ENCODE peak calls at places on chromosomes 2 and 18, in four cellular contexts. One of them, this sample, is unnamed.

GRCh38 chr2:31078579-31079105 is 59.6 kb downstream of the GALNT14 start:
- DNase-seq in heart left ventricle: no peak
- DNase-seq in GM12865: no peak
- DNase-seq in right cardiac atrium: no peak
- DNase-seq in this sample: no peak

GRCh38 chr18:36828157-36828629 is 609 bp downstream of the TPGS2 start:
- DNase-seq in heart left ventricle: no peak
- DNase-seq in right cardiac atrium: peak; percentile 23
- DNase-seq in GM12865: no peak
- DNase-seq in this sample: no peak

GRCh38 chr2:203759692-203760365 is 53.4 kb downstream of the CD28 start:
- DNase-seq in heart left ventricle: no peak
- DNase-seq in GM12865: no peak
- DNase-seq in right cardiac atrium: no peak
- DNase-seq in this sample: no peak

GRCh38 chr2:55500025-55500424 is 19.5 kb upstream of the CFAP36 start:
- DNase-seq in right cardiac atrium: no peak
- DNase-seq in GM12865: no peak
- DNase-seq in heart left ventricle: no peak
- DNase-seq in this sample: no peak

GRCh38 chr18:45722899-45723298 is 1.1 kb upstream of the SLC14A1 start:
- DNase-seq in right cardiac atrium: peak; percentile 68
- DNase-seq in GM12865: peak; percentile 78
- DNase-seq in heart left ventricle: peak; percentile 75
- DNase-seq in this sample: peak; percentile 92

GRCh38 chr2:182540236-182540635 is 113.4 kb upstream of the PDE1A start:
- DNase-seq in heart left ventricle: no peak
- DNase-seq in right cardiac atrium: no peak
- DNase-seq in GM12865: no peak
- DNase-seq in this sample: no peak

GRCh38 chr2:54065411-54065810 is 50.0 kb upstream of the ACYP2 start:
- DNase-seq in right cardiac atrium: no peak
- DNase-seq in heart left ventricle: no peak
- DNase-seq in GM12865: no peak
- DNase-seq in this sample: no peak

GRCh38 chr2:54599326-54599710 is 124.1 kb upstream of the EML6 start:
- DNase-seq in heart left ventricle: no peak
- DNase-seq in GM12865: no peak
- DNase-seq in right cardiac atrium: no peak
- DNase-seq in this sample: no peak

GRCh38 chr18:49175476-49175875 is 224.7 kb upstream of the SMAD7 start:
- DNase-seq in GM12865: no peak
- DNase-seq in right cardiac atrium: no peak
- DNase-seq in heart left ventricle: no peak
- DNase-seq in this sample: no peak

GRCh38 chr2:63078852-63079606 is 28.4 kb downstream of the OTX1 start:
- DNase-seq in heart left ventricle: no peak
- DNase-seq in GM12865: peak; percentile 63
- DNase-seq in right cardiac atrium: no peak
- DNase-seq in this sample: no peak

GRCh38 chr2:165114345-165114943 is 89.4 kb downstream of the SCN3A start:
- DNase-seq in heart left ventricle: no peak
- DNase-seq in right cardiac atrium: no peak
- DNase-seq in GM12865: no peak
- DNase-seq in this sample: no peak

GRCh38 chr18:43634994-43635393 is 357.7 kb upstream of the SYT4 start:
- DNase-seq in right cardiac atrium: no peak
- DNase-seq in GM12865: no peak
- DNase-seq in heart left ventricle: no peak
- DNase-seq in this sample: no peak

GRCh38 chr2:173355132-173355865 is 627 bp downstream of the CDCA7 start:
- DNase-seq in right cardiac atrium: peak; percentile 44
- DNase-seq in heart left ventricle: peak; percentile 11
- DNase-seq in GM12865: peak; percentile 81
- DNase-seq in this sample: peak; percentile 86

GRCh38 chr2:241817126-241817820 is 8.3 kb downstream of the NEU4 start:
- DNase-seq in heart left ventricle: peak; percentile 25
- DNase-seq in GM12865: no peak
- DNase-seq in right cardiac atrium: peak; percentile 15
- DNase-seq in this sample: no peak

GRCh38 chr2:113828086-113828742 is 61.7 kb upstream of the ACTR3 start:
- DNase-seq in GM12865: no peak
- DNase-seq in right cardiac atrium: no peak
- DNase-seq in heart left ventricle: no peak
- DNase-seq in this sample: no peak

GRCh38 chr2:200509227-200509607 is 651 bp downstream of the KCTD18 start:
- DNase-seq in heart left ventricle: peak; percentile 15
- DNase-seq in right cardiac atrium: no peak
- DNase-seq in GM12865: peak; percentile 12
- DNase-seq in this sample: no peak

GRCh38 chr2:62297642-62298010 is 101.7 kb downstream of the B3GNT2 start:
- DNase-seq in GM12865: peak; percentile 30
- DNase-seq in heart left ventricle: no peak
- DNase-seq in right cardiac atrium: no peak
- DNase-seq in this sample: no peak

GRCh38 chr2:85034158-85034557 is 63.2 kb downstream of the KCMF1 start:
- DNase-seq in right cardiac atrium: no peak
- DNase-seq in GM12865: no peak
- DNase-seq in heart left ventricle: no peak
- DNase-seq in this sample: no peak

GRCh38 chr2:31318360-31319336 is 84.7 kb downstream of the EHD3 start:
- DNase-seq in GM12865: peak; percentile 45
- DNase-seq in right cardiac atrium: no peak
- DNase-seq in heart left ventricle: peak; percentile 28
- DNase-seq in this sample: peak; percentile 79

GRCh38 chr2:46010925-46011490 is 286.2 kb upstream of the EPAS1 start:
- DNase-seq in GM12865: peak; percentile 38
- DNase-seq in right cardiac atrium: no peak
- DNase-seq in heart left ventricle: no peak
- DNase-seq in this sample: no peak

GRCh38 chr18:73848656-73849055 is 299.0 kb downstream of the FBXO15 start:
- DNase-seq in heart left ventricle: no peak
- DNase-seq in GM12865: no peak
- DNase-seq in right cardiac atrium: no peak
- DNase-seq in this sample: no peak

GRCh38 chr2:27572998-27573429 is 9.8 kb upstream of the ZNF512 start:
- DNase-seq in right cardiac atrium: no peak
- DNase-seq in heart left ventricle: no peak
- DNase-seq in GM12865: no peak
- DNase-seq in this sample: no peak

GRCh38 chr2:65228249-65228750 is 669 bp downstream of the ACTR2 start:
- DNase-seq in GM12865: peak; percentile 85
- DNase-seq in heart left ventricle: no peak
- DNase-seq in right cardiac atrium: no peak
- DNase-seq in this sample: no peak

GRCh38 chr2:120735750-120736170 is at the start of gene GLI2:
- DNase-seq in GM12865: peak; percentile 41
- DNase-seq in right cardiac atrium: peak; percentile 81
- DNase-seq in heart left ventricle: peak; percentile 63
- DNase-seq in this sample: peak; percentile 81

GRCh38 chr2:215868886-215869285 is 144.5 kb downstream of the MREG start:
- DNase-seq in heart left ventricle: no peak
- DNase-seq in right cardiac atrium: no peak
- DNase-seq in GM12865: no peak
- DNase-seq in this sample: no peak

GRCh38 chr2:228689049-228689448 is 507.6 kb upstream of the SPHKAP start:
- DNase-seq in GM12865: no peak
- DNase-seq in right cardiac atrium: no peak
- DNase-seq in heart left ventricle: no peak
- DNase-seq in this sample: no peak

GRCh38 chr2:69089244-69089643 is 76.3 kb downstream of the ANTXR1 start:
- DNase-seq in heart left ventricle: no peak
- DNase-seq in GM12865: no peak
- DNase-seq in right cardiac atrium: no peak
- DNase-seq in this sample: no peak

GRCh38 chr2:131062066-131062465 is 31.2 kb downstream of the FAM168B start:
- DNase-seq in right cardiac atrium: no peak
- DNase-seq in heart left ventricle: no peak
- DNase-seq in GM12865: no peak
- DNase-seq in this sample: no peak

GRCh38 chr2:48727560-48727959 is 28.0 kb downstream of the LHCGR start:
- DNase-seq in heart left ventricle: no peak
- DNase-seq in right cardiac atrium: no peak
- DNase-seq in GM12865: no peak
- DNase-seq in this sample: no peak

GRCh38 chr2:198054299-198054698 is 249.9 kb downstream of the PLCL1 start:
- DNase-seq in GM12865: peak; percentile 72
- DNase-seq in right cardiac atrium: peak; percentile 14
- DNase-seq in heart left ventricle: peak; percentile 25
- DNase-seq in this sample: no peak

GRCh38 chr2:4827836-4828235 is 864.3 kb upstream of the SOX11 start:
- DNase-seq in right cardiac atrium: no peak
- DNase-seq in heart left ventricle: no peak
- DNase-seq in GM12865: no peak
- DNase-seq in this sample: no peak

GRCh38 chr2:153478289-153479261 is at the start of gene RPRM:
- DNase-seq in GM12865: peak; percentile 69
- DNase-seq in heart left ventricle: peak; percentile 56
- DNase-seq in right cardiac atrium: peak; percentile 72
- DNase-seq in this sample: peak; percentile 90

GRCh38 chr2:58971511-58971910 is 730.4 kb upstream of the FANCL start:
- DNase-seq in GM12865: no peak
- DNase-seq in right cardiac atrium: no peak
- DNase-seq in heart left ventricle: no peak
- DNase-seq in this sample: no peak

GRCh38 chr2:58974426-58974825 is 733.3 kb upstream of the FANCL start:
- DNase-seq in GM12865: no peak
- DNase-seq in right cardiac atrium: no peak
- DNase-seq in heart left ventricle: no peak
- DNase-seq in this sample: no peak

GRCh38 chr2:58972737-58973136 is 731.6 kb upstream of the FANCL start:
- DNase-seq in GM12865: no peak
- DNase-seq in heart left ventricle: no peak
- DNase-seq in right cardiac atrium: no peak
- DNase-seq in this sample: no peak

GRCh38 chr2:58974881-58975280 is 733.8 kb upstream of the FANCL start:
- DNase-seq in GM12865: no peak
- DNase-seq in heart left ventricle: no peak
- DNase-seq in right cardiac atrium: no peak
- DNase-seq in this sample: no peak

GRCh38 chr2:58973831-58974281 is 732.7 kb upstream of the FANCL start:
- DNase-seq in GM12865: no peak
- DNase-seq in heart left ventricle: no peak
- DNase-seq in right cardiac atrium: no peak
- DNase-seq in this sample: no peak
- H3K4me3 ChIP-seq in GM12865: no peak overlapping the region
- H3K4me3 ChIP-seq in heart left ventricle: no peak overlapping the region
- H3K4me3 ChIP-seq in right cardiac atrium: no peak overlapping the region
- H3K4me3 ChIP-seq in this sample: no peak overlapping the region

DNA sequence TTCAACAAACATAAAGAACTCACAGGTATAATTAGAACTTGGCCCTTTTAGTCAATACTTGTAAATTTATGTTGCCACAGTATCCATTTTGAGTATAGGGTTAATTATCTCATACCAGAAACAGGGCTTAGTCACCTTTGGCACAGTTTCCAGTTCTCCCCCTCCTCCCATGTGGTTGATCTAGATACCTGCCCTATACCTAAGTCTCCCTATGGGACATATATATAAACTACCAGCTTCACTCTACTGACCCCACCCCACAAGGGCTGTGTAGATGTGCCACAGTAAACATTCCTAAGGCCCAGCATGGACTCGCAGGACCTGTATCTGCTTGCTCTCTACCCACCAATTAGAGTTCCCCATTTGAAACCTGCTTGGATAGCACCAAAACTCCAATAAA is 371.7 kb upstream of the RND3 start:
- DNase-seq in right cardiac atrium: no peak
- DNase-seq in heart left ventricle: no peak
- DNase-seq in GM12865: no peak
- DNase-seq in this sample: no peak
- H3K4me3 ChIP-seq in right cardiac atrium: no peak overlapping the region
- H3K4me3 ChIP-seq in heart left ventricle: no peak overlapping the region
- H3K4me3 ChIP-seq in GM12865: no peak overlapping the region
- H3K4me3 ChIP-seq in this sample: no peak overlapping the region

GRCh38 chr2:207734264-207734635 is 22.8 kb downstream of the CCNYL1 start:
- DNase-seq in GM12865: peak; percentile 33
- DNase-seq in right cardiac atrium: no peak
- DNase-seq in heart left ventricle: no peak
- DNase-seq in this sample: no peak
- H3K4me3 ChIP-seq in GM12865: no peak overlapping the region
- H3K4me3 ChIP-seq in right cardiac atrium: no peak overlapping the region
- H3K4me3 ChIP-seq in heart left ventricle: no peak overlapping the region
- H3K4me3 ChIP-seq in this sample: no peak overlapping the region

DNA sequence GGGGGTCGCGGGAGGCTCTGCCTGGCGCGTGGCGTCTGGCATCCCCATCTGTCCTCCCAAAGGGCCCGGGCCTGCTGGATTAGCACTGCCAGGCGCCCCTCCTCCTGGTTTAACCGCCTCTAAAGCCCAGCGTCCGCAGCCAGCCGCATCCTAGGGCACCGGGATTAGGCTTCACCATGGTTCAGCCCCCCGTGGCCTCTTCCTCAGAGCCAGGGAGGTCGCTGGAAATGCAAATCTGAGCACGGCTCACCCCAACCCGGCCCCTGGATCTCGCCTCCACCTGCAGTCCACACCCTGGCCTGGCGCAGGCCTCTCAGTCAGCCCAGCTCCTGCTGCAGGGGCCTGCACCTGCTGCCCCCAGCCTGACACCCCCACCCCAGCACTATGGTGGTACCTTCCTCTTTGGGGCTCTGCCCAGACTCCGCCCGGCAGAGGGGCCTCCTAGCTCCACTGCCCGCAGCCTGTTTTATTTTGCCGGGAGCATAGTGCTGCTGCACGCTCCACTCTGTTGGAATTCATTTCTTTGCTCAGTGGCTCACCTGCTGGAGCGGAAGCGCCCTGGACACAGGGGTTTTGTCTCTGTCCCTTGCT is 13.2 kb downstream of the PRELID3A start:
- DNase-seq in GM12865: peak; percentile 16
- DNase-seq in right cardiac atrium: no peak
- DNase-seq in heart left ventricle: no peak
- DNase-seq in this sample: no peak
- H3K4me3 ChIP-seq in GM12865: no peak overlapping the region
- H3K4me3 ChIP-seq in right cardiac atrium: peak overlapping the region; percentile 44
- H3K4me3 ChIP-seq in heart left ventricle: peak overlapping the region; percentile 58
- H3K4me3 ChIP-seq in this sample: peak overlapping the region; percentile 51

DNA sequence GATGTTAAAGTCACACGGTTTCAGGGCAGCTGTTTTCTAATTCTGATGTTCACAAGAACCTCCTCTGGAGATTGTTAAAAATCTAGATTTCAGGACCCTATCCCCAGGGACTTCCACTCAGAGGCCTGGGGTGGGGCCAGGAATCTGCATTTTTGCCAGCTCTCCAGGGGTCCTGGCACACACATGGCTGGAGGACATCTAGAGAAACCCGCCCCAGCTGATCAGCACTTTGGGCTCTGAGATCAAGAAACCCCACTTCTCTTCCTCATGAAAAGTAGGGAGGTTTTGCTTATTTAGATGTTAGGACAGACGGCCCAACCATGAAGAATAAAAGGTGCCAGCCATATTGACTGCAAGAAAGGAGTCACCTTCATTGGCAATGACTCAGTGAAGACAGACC is 148.8 kb downstream of the TNS1 start:
- DNase-seq in heart left ventricle: no peak
- DNase-seq in right cardiac atrium: no peak
- DNase-seq in GM12865: no peak
- DNase-seq in this sample: peak; percentile 58
- H3K4me3 ChIP-seq in heart left ventricle: no peak overlapping the region
- H3K4me3 ChIP-seq in right cardiac atrium: no peak overlapping the region
- H3K4me3 ChIP-seq in GM12865: no peak overlapping the region
- H3K4me3 ChIP-seq in this sample: no peak overlapping the region

GRCh38 chr2:88600038-88600465 is 27.2 kb downstream of the EIF2AK3 start:
- DNase-seq in GM12865: peak; percentile 95
- DNase-seq in heart left ventricle: peak; percentile 48
- DNase-seq in right cardiac atrium: no peak
- DNase-seq in this sample: no peak
- H3K4me3 ChIP-seq in GM12865: peak overlapping the region; percentile 15
- H3K4me3 ChIP-seq in heart left ventricle: peak overlapping the region; percentile 3
- H3K4me3 ChIP-seq in right cardiac atrium: peak overlapping the region; percentile 5
- H3K4me3 ChIP-seq in this sample: no peak overlapping the region

This sample was measured in spleen.